ENCODE peak calls at places on chromosomes 3 and 15, in seven cellular contexts. H is kidney, M is colonic mucosa, C is uterus, O is neural progenitor cell, X is DND-41, J is fibroblast of lung. Y is an unnamed sample.
A peak's percentile ranks its signal among the peaks of the same experiment; 100 is the strongest.

GRCh38 chr3:127212711-127213110 is 19.8 kb downstream of the PRR23E start:
- DNase-seq in H (no peak), M (no peak), C (no peak), O (no peak), X (no peak), J (no peak), Y (no peak)

GRCh38 chr15:66839511-66840112 is 137.6 kb downstream of the SMAD6 start:
- DNase-seq in H (no peak), M (no peak), C (no peak), O (no peak), X (no peak), J (peak; percentile 23), Y (no peak)

GRCh38 chr3:55897573-55898224 is 410.6 kb upstream of the WNT5A start:
- DNase-seq in H (no peak), M (peak; percentile 19), C (no peak), O (peak; percentile 57), X (no peak), J (peak; percentile 19), Y (no peak)

GRCh38 chr15:50051344-50051743 is 67.7 kb downstream of the ATP8B4 start:
- DNase-seq in H (no peak), M (no peak), C (no peak), O (no peak), X (no peak), J (no peak), Y (no peak)

GRCh38 chr3:48945432-48945831 is 26.8 kb downstream of the ARIH2 start:
- DNase-seq in H (no peak), M (no peak), C (no peak), O (no peak), X (no peak), J (no peak), Y (no peak)

GRCh38 chr15:90818251-90819210 is 49.9 kb upstream of the FURIN start:
- DNase-seq in H (no peak), M (peak; percentile 22), C (no peak), O (peak; percentile 57), X (peak; percentile 59), J (no peak), Y (no peak)

GRCh38 chr3:138440137-138440536 is 5.7 kb downstream of the ESYT3 start:
- DNase-seq in H (no peak), M (no peak), C (no peak), O (no peak), X (no peak), J (peak; percentile 64), Y (no peak)

GRCh38 chr15:39746176-39746575 is 36.5 kb downstream of the FSIP1 start:
- DNase-seq in H (no peak), M (no peak), C (no peak), O (no peak), X (no peak), J (no peak), Y (no peak)

GRCh38 chr3:21979706-21980105 is 228.7 kb upstream of the ZNF385D start:
- DNase-seq in H (no peak), M (no peak), C (no peak), O (no peak), X (no peak), J (peak; percentile 79), Y (no peak)

GRCh38 chr3:20041197-20041780 is 1.0 kb downstream of the KAT2B start:
- DNase-seq in H (peak; percentile 95), M (peak; percentile 93), C (peak; percentile 76), O (peak; percentile 77), X (peak; percentile 80), J (peak; percentile 71), Y (peak; percentile 42)

GRCh38 chr3:132435911-132436425 is 18.7 kb downstream of the DNAJC13 start:
- DNase-seq in H (no peak), M (no peak), C (no peak), O (no peak), X (no peak), J (no peak), Y (no peak)

GRCh38 chr15:101813803-101814534 is 2.0 kb downstream of the OR4F15 start:
- DNase-seq in H (no peak), M (no peak), C (no peak), O (no peak), X (no peak), J (peak; percentile 54), Y (no peak)

GRCh38 chr15:89998141-89998661 is 2.9 kb upstream of the ZNF710 start:
- DNase-seq in H (no peak), M (no peak), C (no peak), O (no peak), X (no peak), J (peak; percentile 63), Y (no peak)

GRCh38 chr15:31372635-31373091 is 46.0 kb downstream of the KLF13 start:
- DNase-seq in H (peak; percentile 90), M (no peak), C (peak; percentile 55), O (peak; percentile 73), X (no peak), J (peak; percentile 62), Y (no peak)

GRCh38 chr15:47944911-47945310 is 175.9 kb upstream of the SLC24A5 start:
- DNase-seq in H (no peak), M (no peak), C (no peak), O (no peak), X (no peak), J (no peak), Y (no peak)
- TF ChIP-seq CTCF in H (no peak), M (no peak), C (no peak), O (peak; percentile 4), X (no peak), J (no peak), Y (no peak)

GRCh38 chr3:23864954-23865353 is 51.8 kb downstream of the NKIRAS1 start:
- DNase-seq in H (no peak), M (no peak), C (no peak), O (no peak), X (no peak), J (no peak), Y (no peak)

GRCh38 chr3:23859839-23860382 is 54.2 kb downstream of the UBE2E1 start:
- DNase-seq in H (no peak), M (no peak), C (no peak), O (no peak), X (peak; percentile 39), J (no peak), Y (no peak)

GRCh38 chr3:23865595-23866396 is 51.0 kb downstream of the NKIRAS1 start:
- DNase-seq in H (peak; percentile 76), M (no peak), C (no peak), O (peak; percentile 59), X (no peak), J (peak; percentile 23), Y (no peak)

GRCh38 chr3:23861689-23862088 is 55.1 kb downstream of the NKIRAS1 start:
- DNase-seq in H (no peak), M (no peak), C (no peak), O (no peak), X (no peak), J (no peak), Y (no peak)

GRCh38 chr3:23863060-23863459 is 53.7 kb downstream of the NKIRAS1 start:
- DNase-seq in H (no peak), M (no peak), C (no peak), O (no peak), X (no peak), J (peak; percentile 40), Y (no peak)
- H3K4me1 ChIP-seq in H (peaks cover 22% of the 10 kb centered on the region), M (peaks cover 7% of the 10 kb centered on the region), C (peaks cover 9% of the 10 kb centered on the region), O (peaks cover 49% of the 10 kb centered on the region), X (peaks cover 25% of the 10 kb centered on the region), J (peaks cover 14% of the 10 kb centered on the region), Y (peaks cover 17% of the 10 kb centered on the region)

DNA sequence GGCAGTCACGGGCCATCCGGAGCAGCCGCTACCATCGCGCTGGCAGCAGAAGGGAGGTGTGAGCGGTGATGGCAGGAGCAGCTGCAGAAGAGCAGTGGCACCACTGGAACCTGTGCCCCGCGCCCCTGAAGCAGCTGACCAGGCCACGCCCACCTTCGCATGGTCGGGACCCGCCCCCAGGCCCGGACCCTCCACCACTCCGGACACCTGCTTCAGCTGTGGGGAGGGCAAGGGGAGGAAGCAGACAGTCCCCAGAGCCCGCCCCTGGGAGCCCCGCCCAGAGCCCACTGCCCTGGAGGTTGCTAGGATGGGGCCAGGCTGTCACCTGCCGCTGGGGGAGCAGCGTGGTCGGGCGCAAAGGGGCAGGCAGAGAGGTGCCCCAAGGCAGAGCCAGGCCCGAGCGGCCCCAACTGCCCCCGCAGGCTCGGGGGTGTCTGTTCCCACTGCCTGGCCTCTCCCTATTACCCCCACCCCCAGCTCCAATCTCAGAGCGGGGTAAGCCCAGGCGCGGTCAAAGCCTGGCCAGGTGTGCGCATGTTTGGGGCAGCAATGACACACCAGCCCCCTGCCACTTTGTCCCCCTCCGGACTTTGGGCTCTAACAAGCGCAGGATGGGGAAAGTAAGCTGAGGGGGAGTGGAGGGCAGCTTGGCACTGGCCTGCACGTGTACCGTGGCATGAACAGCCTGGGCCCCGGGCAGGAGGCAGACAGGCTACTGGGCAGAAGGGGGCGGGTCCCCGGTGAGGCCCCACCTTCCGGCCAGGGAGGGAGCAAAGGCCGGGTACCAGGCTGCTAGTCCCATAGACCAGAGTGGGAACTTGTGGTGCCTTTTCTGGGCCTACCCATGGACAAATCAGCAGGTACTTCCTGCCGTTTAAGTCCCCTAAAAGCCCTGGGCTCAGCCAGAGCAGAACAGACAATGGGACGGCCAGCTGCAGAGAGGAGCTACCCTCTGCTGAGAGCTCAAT is 8.7 kb downstream of the SPCS1 start:
- DNase-seq in H (peak; percentile 75), M (peak; percentile 74), C (no peak), O (peak; percentile 89), X (no peak), J (no peak), Y (no peak)
- H3K27ac ChIP-seq in H (no peak overlapping the region), M (no peak overlapping the region), C (no peak overlapping the region), O (no peak overlapping the region), X (no peak overlapping the region), J (no peak overlapping the region), Y (no peak overlapping the region)

GRCh38 chr15:100670505-100671021 is 68.2 kb downstream of the ASB7 start:
- DNase-seq in H (no peak), M (no peak), C (no peak), O (no peak), X (no peak), J (no peak), Y (no peak)

GRCh38 chr15:100669260-100669659 is 66.9 kb downstream of the ASB7 start:
- DNase-seq in H (no peak), M (no peak), C (no peak), O (no peak), X (no peak), J (no peak), Y (no peak)

GRCh38 chr15:100672959-100673358 is 70.6 kb downstream of the ASB7 start:
- DNase-seq in H (no peak), M (no peak), C (peak; percentile 11), O (no peak), X (no peak), J (no peak), Y (no peak)

GRCh38 chr15:100671124-100671680 is 68.8 kb downstream of the ASB7 start:
- DNase-seq in H (no peak), M (no peak), C (peak; percentile 13), O (no peak), X (no peak), J (no peak), Y (no peak)

DNA sequence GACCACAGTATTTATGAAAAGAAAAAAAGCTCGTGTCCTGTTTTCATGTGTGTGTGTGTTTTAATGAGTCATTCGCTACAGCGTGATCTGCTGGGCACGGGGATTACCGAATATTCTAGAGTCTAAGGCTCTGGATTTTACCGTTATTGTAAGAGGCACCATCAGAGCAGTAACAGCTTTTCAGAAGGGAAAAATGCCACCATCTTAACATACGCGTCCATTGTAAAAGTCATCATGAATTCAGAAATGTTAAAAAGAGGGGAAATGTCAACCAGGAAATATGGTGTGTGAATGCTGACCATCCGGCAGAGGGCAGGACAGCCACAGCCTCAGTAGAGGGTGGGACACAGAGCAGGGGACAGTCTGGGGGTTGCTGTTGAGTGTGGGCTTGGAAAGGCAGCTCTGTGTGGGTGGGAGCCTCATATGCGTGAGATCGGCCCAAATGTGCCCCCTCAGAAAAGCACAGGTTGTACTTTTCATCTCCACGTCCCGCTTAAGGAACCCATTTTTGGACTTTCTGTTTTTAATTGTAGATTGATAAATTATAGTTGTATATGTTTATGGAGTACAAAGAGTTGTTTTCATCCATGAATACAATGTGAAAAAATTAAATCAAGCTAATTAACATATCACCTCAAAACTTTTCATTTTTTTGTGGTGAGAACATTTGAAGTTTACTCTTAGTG is 69.6 kb downstream of the ASB7 start:
- DNase-seq in H (no peak), M (no peak), C (peak; percentile 29), O (peak; percentile 53), X (no peak), J (peak; percentile 21), Y (no peak)
- TF ChIP-seq CTCF in H (peak; percentile 45), M (no peak), C (peak; percentile 38), O (peak; percentile 64), X (peak; percentile 18), J (peak; percentile 86), Y (no peak)